ENCODE peak calls at places on chromosomes 12 and 14, in four cellular contexts. E is GM12878, S is WTC11, A is SK-N-SH. R is an unnamed sample.
A peak's percentile ranks its signal among the peaks of the same experiment; 100 is the strongest.

GRCh38 chr14:22566845-22567244 is 22.2 kb downstream of the DAD1 start:
- DNase-seq in A (no peak), S (no peak), E (no peak), R (no peak)

GRCh38 chr12:53268637-53269562 is 801 bp downstream of the ESPL1 start:
- DNase-seq in S (no peak), E (no peak), A (peak; percentile 39), R (no peak)

GRCh38 chr14:100302616-100303015 is 3.6 kb downstream of the SLC25A29 start:
- DNase-seq in S (no peak), A (no peak), E (no peak), R (no peak)

GRCh38 chr12:89469361-89469760 is 55.2 kb downstream of the GALNT4 start:
- DNase-seq in A (no peak), S (no peak), E (no peak), R (no peak)

GRCh38 chr12:76628745-76629144 is 69.2 kb upstream of the OSBPL8 start:
- DNase-seq in A (no peak), S (no peak), E (no peak), R (peak; percentile 17)

GRCh38 chr14:49585803-49586672 is at the start of gene RPS29:
- DNase-seq in A (peak; percentile 89), S (peak; percentile 98), E (peak; percentile 99), R (peak; percentile 97)

GRCh38 chr14:80867091-80867490 is 74.4 kb downstream of the CEP128 start:
- DNase-seq in S (no peak), E (no peak), A (no peak), R (no peak)

GRCh38 chr12:116263844-116264243 is 13.6 kb downstream of the MED13L start:
- DNase-seq in A (no peak), E (no peak), S (no peak), R (no peak)

GRCh38 chr12:2248087-2248900 is 195.5 kb downstream of the CACNA1C start:
- DNase-seq in S (no peak), E (no peak), A (peak; percentile 47), R (no peak)

DNA sequence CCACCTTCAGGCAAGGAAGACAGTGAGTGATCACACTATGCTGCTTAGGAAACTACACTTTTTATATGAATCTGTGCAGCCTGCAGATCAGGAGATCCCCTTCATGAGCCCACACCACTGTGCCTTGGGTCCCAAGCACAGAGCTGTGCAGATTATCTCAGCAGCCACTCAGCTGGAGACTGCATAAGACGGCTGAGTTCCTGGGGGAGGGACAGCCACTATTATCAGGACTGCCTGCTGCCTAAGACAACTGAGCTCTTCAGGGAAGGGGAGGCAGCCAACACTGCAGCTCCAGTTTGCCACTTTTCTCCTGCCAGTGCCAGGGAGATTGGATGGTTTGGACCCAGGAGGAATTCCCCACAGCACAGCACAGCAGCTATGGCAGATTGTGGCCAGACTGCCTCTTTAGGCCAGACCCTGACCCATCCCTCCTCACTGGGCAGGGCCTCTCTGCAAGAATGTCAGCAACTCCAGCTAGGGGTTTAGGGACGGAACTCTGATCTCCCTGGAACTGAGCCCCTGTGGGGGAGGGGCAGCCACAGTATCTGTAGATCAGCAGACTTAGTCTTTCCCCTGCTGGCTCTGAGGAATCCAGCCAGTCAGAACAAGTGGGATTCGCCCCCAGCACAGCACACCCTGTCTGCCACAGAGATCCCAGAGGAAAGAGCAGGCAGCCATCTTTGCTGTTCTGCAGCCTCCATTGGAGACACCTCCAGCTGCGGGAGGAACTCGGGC is 141.3 kb downstream of the KLHL28 start:
- DNase-seq in S (peak; percentile 59), A (no peak), E (no peak), R (no peak)
- TF ChIP-seq USF1 in S (no peak), A (no peak), E (no peak), R (no peak)

GRCh38 chr14:69693145-69693544 is 73.8 kb upstream of the SRSF5 start:
- DNase-seq in A (no peak), S (no peak), E (no peak), R (no peak)

GRCh38 chr14:69692542-69693053 is 74.3 kb upstream of the SRSF5 start:
- DNase-seq in A (no peak), S (no peak), E (no peak), R (no peak)

GRCh38 chr14:69695664-69696527 is 71.0 kb upstream of the SRSF5 start:
- DNase-seq in S (no peak), A (peak; percentile 67), E (no peak), R (peak; percentile 30)

GRCh38 chr14:69694730-69695663 is 71.9 kb upstream of the SRSF5 start:
- DNase-seq in E (no peak), S (no peak), A (no peak), R (peak; percentile 34)

DNA sequence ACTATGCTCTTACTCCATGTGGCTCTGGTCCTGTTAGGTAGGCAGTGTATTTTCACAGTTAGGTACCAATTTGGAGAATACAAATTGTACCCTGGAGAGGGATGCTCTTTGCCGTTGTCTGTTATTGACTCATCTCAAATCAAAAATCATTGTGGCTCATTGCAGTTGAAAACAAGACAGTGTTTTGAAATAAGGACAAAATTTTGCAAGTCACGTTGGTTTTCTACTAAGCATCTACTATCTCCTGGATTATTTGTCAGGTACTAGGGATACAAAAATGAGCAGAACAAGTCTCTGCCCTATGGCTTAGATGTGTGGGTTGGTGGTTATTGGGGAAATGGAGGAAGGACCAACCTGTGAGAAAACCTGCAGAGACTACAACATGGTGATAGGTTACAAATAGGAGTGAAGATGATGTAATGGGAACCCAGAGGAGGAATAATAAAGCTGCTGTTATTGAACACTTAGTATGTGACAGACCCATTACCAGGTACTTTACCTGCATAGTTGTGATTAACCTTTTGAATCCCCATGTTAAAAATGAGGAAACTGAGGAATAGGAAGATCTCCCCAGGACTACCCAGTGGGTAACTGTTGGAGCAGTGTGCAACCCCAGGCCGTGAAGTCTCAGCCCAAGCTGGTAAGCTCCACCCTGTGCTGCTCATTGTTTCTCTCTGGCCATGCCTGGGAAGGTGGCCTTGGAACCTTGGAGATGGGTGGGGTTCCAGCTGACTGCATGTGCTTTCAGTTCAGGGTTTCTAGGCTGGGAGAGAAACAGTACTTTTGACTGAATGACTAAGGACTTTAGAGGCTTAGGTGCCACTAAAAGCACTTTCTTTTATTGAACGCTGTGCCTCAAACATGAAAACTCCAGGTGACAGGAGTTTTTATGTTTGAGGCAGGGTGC is 72.9 kb upstream of the SRSF5 start:
- DNase-seq in E (no peak), S (no peak), A (no peak), R (peak; percentile 66)
- TF ChIP-seq USF1 in E (no peak), S (no peak), A (no peak), R (no peak)

GRCh38 chr14:90599748-90600507 is 203.1 kb downstream of the CALM1 start:
- DNase-seq in E (no peak), S (no peak), A (no peak), R (no peak)
- TF ChIP-seq USF1 in E (no peak), S (no peak), A (no peak), R (no peak)

GRCh38 chr12:45379261-45379660 is 163.4 kb downstream of the ANO6 start:
- DNase-seq in A (no peak), E (no peak), S (no peak), R (no peak)
- TF ChIP-seq USF1 in A (no peak), E (no peak), S (no peak), R (no peak)

R was measured in K562.